ENCODE peak calls at places on chromosomes 2 and 18, in six cellular contexts. One of them, this sample, is unnamed.

GRCh38 chr2:225842939-225843338 is 443.4 kb downstream of the NYAP2 start:
- DNase-seq in GM06990: no peak
- DNase-seq in NCI-H1105: no peak
- DNase-seq in anterior cingulate cortex: no peak
- DNase-seq in HS-5: peak; percentile 4
- DNase-seq in foreskin fibroblast: peak; percentile 70
- DNase-seq in this sample: no peak

GRCh38 chr2:99806758-99807157 is 316.9 kb upstream of the REV1 start:
- DNase-seq in NCI-H1105: no peak
- DNase-seq in HS-5: peak; percentile 93
- DNase-seq in GM06990: no peak
- DNase-seq in foreskin fibroblast: peak; percentile 51
- DNase-seq in anterior cingulate cortex: no peak
- DNase-seq in this sample: no peak

GRCh38 chr2:213284105-213285090 is at the start of gene SPAG16:
- DNase-seq in foreskin fibroblast: peak; percentile 98
- DNase-seq in HS-5: peak; percentile 87
- DNase-seq in NCI-H1105: peak; percentile 94
- DNase-seq in anterior cingulate cortex: peak; percentile 68
- DNase-seq in GM06990: peak; percentile 96
- DNase-seq in this sample: peak; percentile 92

GRCh38 chr2:240596491-240596931 is 10.0 kb downstream of the CAPN10 start:
- DNase-seq in HS-5: no peak
- DNase-seq in NCI-H1105: no peak
- DNase-seq in foreskin fibroblast: no peak
- DNase-seq in GM06990: no peak
- DNase-seq in anterior cingulate cortex: no peak
- DNase-seq in this sample: no peak

GRCh38 chr2:140997997-140998396 is 1132.8 kb downstream of the LRP1B start:
- DNase-seq in HS-5: no peak
- DNase-seq in anterior cingulate cortex: no peak
- DNase-seq in GM06990: no peak
- DNase-seq in NCI-H1105: no peak
- DNase-seq in foreskin fibroblast: peak; percentile 21
- DNase-seq in this sample: no peak

GRCh38 chr2:121058852-121059558 is 226.0 kb downstream of the TFCP2L1 start:
- DNase-seq in HS-5: no peak
- DNase-seq in NCI-H1105: no peak
- DNase-seq in GM06990: no peak
- DNase-seq in foreskin fibroblast: no peak
- DNase-seq in anterior cingulate cortex: no peak
- DNase-seq in this sample: no peak

GRCh38 chr18:12625242-12625641 is 32.7 kb downstream of the SPIRE1 start:
- DNase-seq in NCI-H1105: no peak
- DNase-seq in HS-5: no peak
- DNase-seq in foreskin fibroblast: no peak
- DNase-seq in GM06990: no peak
- DNase-seq in anterior cingulate cortex: no peak
- DNase-seq in this sample: no peak

GRCh38 chr18:4573735-4574134 is 118.6 kb upstream of the DLGAP1 start:
- DNase-seq in GM06990: no peak
- DNase-seq in HS-5: no peak
- DNase-seq in NCI-H1105: no peak
- DNase-seq in foreskin fibroblast: no peak
- DNase-seq in anterior cingulate cortex: no peak
- DNase-seq in this sample: no peak

GRCh38 chr2:13046557-13047165 is 329.9 kb downstream of the TRIB2 start:
- DNase-seq in GM06990: no peak
- DNase-seq in NCI-H1105: no peak
- DNase-seq in HS-5: peak; percentile 11
- DNase-seq in foreskin fibroblast: no peak
- DNase-seq in anterior cingulate cortex: no peak
- DNase-seq in this sample: no peak

GRCh38 chr18:59279722-59280121 is 6.5 kb upstream of the RAX start:
- DNase-seq in GM06990: no peak
- DNase-seq in HS-5: no peak
- DNase-seq in foreskin fibroblast: no peak
- DNase-seq in anterior cingulate cortex: no peak
- DNase-seq in NCI-H1105: no peak
- DNase-seq in this sample: no peak

GRCh38 chr2:88600038-88600465 is 27.2 kb downstream of the EIF2AK3 start:
- DNase-seq in GM06990: peak; percentile 86
- DNase-seq in HS-5: peak; percentile 99
- DNase-seq in NCI-H1105: no peak
- DNase-seq in foreskin fibroblast: peak; percentile 93
- DNase-seq in anterior cingulate cortex: no peak
- DNase-seq in this sample: peak; percentile 98

GRCh38 chr2:45329045-45329677 is 281.9 kb downstream of the SRBD1 start:
- DNase-seq in HS-5: no peak
- DNase-seq in NCI-H1105: no peak
- DNase-seq in GM06990: no peak
- DNase-seq in foreskin fibroblast: peak; percentile 47
- DNase-seq in anterior cingulate cortex: no peak
- DNase-seq in this sample: no peak

GRCh38 chr2:231711677-231712461 is 3.5 kb downstream of the PTMA start:
- DNase-seq in HS-5: no peak
- DNase-seq in NCI-H1105: no peak
- DNase-seq in foreskin fibroblast: no peak
- DNase-seq in anterior cingulate cortex: no peak
- DNase-seq in GM06990: no peak
- DNase-seq in this sample: no peak

GRCh38 chr2:219832904-219833303 is 205.5 kb downstream of the SLC4A3 start:
- DNase-seq in foreskin fibroblast: no peak
- DNase-seq in anterior cingulate cortex: no peak
- DNase-seq in HS-5: no peak
- DNase-seq in NCI-H1105: no peak
- DNase-seq in GM06990: no peak
- DNase-seq in this sample: no peak

GRCh38 chr2:3451926-3452671 is 67.2 kb downstream of the ADI1 start:
- DNase-seq in anterior cingulate cortex: no peak
- DNase-seq in HS-5: no peak
- DNase-seq in NCI-H1105: no peak
- DNase-seq in GM06990: no peak
- DNase-seq in foreskin fibroblast: no peak
- DNase-seq in this sample: no peak

GRCh38 chr2:199274-199966 is 64.4 kb downstream of the SH3YL1 start:
- DNase-seq in HS-5: no peak
- DNase-seq in foreskin fibroblast: no peak
- DNase-seq in GM06990: no peak
- DNase-seq in NCI-H1105: no peak
- DNase-seq in anterior cingulate cortex: no peak
- DNase-seq in this sample: no peak

GRCh38 chr2:65429799-65430514 is 2.4 kb downstream of the SPRED2 start:
- DNase-seq in foreskin fibroblast: no peak
- DNase-seq in NCI-H1105: no peak
- DNase-seq in anterior cingulate cortex: no peak
- DNase-seq in GM06990: no peak
- DNase-seq in HS-5: no peak
- DNase-seq in this sample: no peak

GRCh38 chr18:30121397-30121796 is 921.1 kb downstream of the DSC3 start:
- DNase-seq in foreskin fibroblast: no peak
- DNase-seq in NCI-H1105: no peak
- DNase-seq in HS-5: no peak
- DNase-seq in GM06990: no peak
- DNase-seq in anterior cingulate cortex: no peak
- DNase-seq in this sample: no peak

GRCh38 chr2:160402997-160403979 is 90.3 kb downstream of the RBMS1 start:
- DNase-seq in anterior cingulate cortex: no peak
- DNase-seq in NCI-H1105: no peak
- DNase-seq in GM06990: no peak
- DNase-seq in HS-5: no peak
- DNase-seq in foreskin fibroblast: no peak
- DNase-seq in this sample: no peak

This sample was measured in GM12878.